ENCODE peak calls at places on chromosomes 6 and 20, in four cellular contexts. One of them, this sample, is unnamed. For H3K27me3, the result is how much of the 10 kb centered on the place peaks cover.

GRCh38 chr6:35415065-35415880 is 36.9 kb upstream of the FANCE start:
- DNase-seq in iPS DF 6.9: no peak
- DNase-seq in sigmoid colon: peak
- DNase-seq in CD4-positive, alpha-beta memory T cell: peak
- DNase-seq in this sample: no peak

GRCh38 chr20:58652606-58653303 is 1.7 kb downstream of the STX16 start:
- DNase-seq in iPS DF 6.9: no peak
- DNase-seq in sigmoid colon: no peak
- DNase-seq in CD4-positive, alpha-beta memory T cell: peak
- DNase-seq in this sample: no peak

GRCh38 chr6:5764401-5764955 is 242.2 kb downstream of the NRN1 start:
- DNase-seq in iPS DF 6.9: no peak
- DNase-seq in sigmoid colon: no peak
- DNase-seq in CD4-positive, alpha-beta memory T cell: no peak
- DNase-seq in this sample: no peak

GRCh38 chr6:143762126-143762525 is 81.0 kb upstream of the LTV1 start:
- DNase-seq in iPS DF 6.9: no peak
- DNase-seq in sigmoid colon: no peak
- DNase-seq in CD4-positive, alpha-beta memory T cell: no peak
- DNase-seq in this sample: no peak

GRCh38 chr6:157240059-157240959 is 83.0 kb downstream of the TMEM242 start:
- DNase-seq in iPS DF 6.9: no peak
- DNase-seq in sigmoid colon: peak
- DNase-seq in CD4-positive, alpha-beta memory T cell: no peak
- DNase-seq in this sample: no peak

GRCh38 chr6:144194293-144194828 is 44.0 kb downstream of the STX11 start:
- DNase-seq in iPS DF 6.9: no peak
- DNase-seq in sigmoid colon: no peak
- DNase-seq in CD4-positive, alpha-beta memory T cell: no peak
- DNase-seq in this sample: no peak

GRCh38 chr20:38046572-38046971 is 13.0 kb downstream of the RPRD1B start:
- DNase-seq in iPS DF 6.9: no peak
- DNase-seq in sigmoid colon: no peak
- DNase-seq in CD4-positive, alpha-beta memory T cell: no peak
- DNase-seq in this sample: no peak

GRCh38 chr6:113362542-113363430 is 494.4 kb upstream of the MARCKS start:
- DNase-seq in iPS DF 6.9: no peak
- DNase-seq in sigmoid colon: no peak
- DNase-seq in CD4-positive, alpha-beta memory T cell: no peak
- DNase-seq in this sample: no peak

GRCh38 chr6:154602296-154602695 is 91.8 kb upstream of the CNKSR3 start:
- DNase-seq in iPS DF 6.9: no peak
- DNase-seq in sigmoid colon: no peak
- DNase-seq in CD4-positive, alpha-beta memory T cell: no peak
- DNase-seq in this sample: no peak

GRCh38 chr6:115001726-115002436 is 659.1 kb upstream of the HS3ST5 start:
- DNase-seq in iPS DF 6.9: no peak
- DNase-seq in sigmoid colon: no peak
- DNase-seq in CD4-positive, alpha-beta memory T cell: no peak
- DNase-seq in this sample: no peak

GRCh38 chr6:97394160-97394748 is 111.2 kb upstream of the MMS22L start:
- DNase-seq in iPS DF 6.9: peak
- DNase-seq in sigmoid colon: no peak
- DNase-seq in CD4-positive, alpha-beta memory T cell: peak
- DNase-seq in this sample: peak

GRCh38 chr6:24851086-24851485 is 52.4 kb upstream of the ARMH2 start:
- DNase-seq in iPS DF 6.9: no peak
- DNase-seq in sigmoid colon: no peak
- DNase-seq in CD4-positive, alpha-beta memory T cell: no peak
- DNase-seq in this sample: no peak

GRCh38 chr6:165834613-165835259 is 171.7 kb upstream of the PDE10A start:
- DNase-seq in iPS DF 6.9: no peak
- DNase-seq in sigmoid colon: peak
- DNase-seq in CD4-positive, alpha-beta memory T cell: no peak
- DNase-seq in this sample: no peak

GRCh38 chr20:25481235-25481917 is 73.9 kb downstream of the GINS1 start:
- DNase-seq in iPS DF 6.9: no peak
- DNase-seq in sigmoid colon: no peak
- DNase-seq in CD4-positive, alpha-beta memory T cell: no peak
- DNase-seq in this sample: no peak

GRCh38 chr20:52624270-52624669 is 347.9 kb upstream of the TSHZ2 start:
- DNase-seq in iPS DF 6.9: no peak
- DNase-seq in sigmoid colon: no peak
- DNase-seq in CD4-positive, alpha-beta memory T cell: no peak
- DNase-seq in this sample: no peak

GRCh38 chr20:24986436-24987015 is 6.0 kb downstream of the APMAP start:
- DNase-seq in iPS DF 6.9: no peak
- DNase-seq in sigmoid colon: peak
- DNase-seq in CD4-positive, alpha-beta memory T cell: no peak
- DNase-seq in this sample: no peak

GRCh38 chr20:41145821-41146620 is 8.7 kb downstream of the PLCG1 start:
- DNase-seq in iPS DF 6.9: no peak
- DNase-seq in sigmoid colon: peak
- DNase-seq in CD4-positive, alpha-beta memory T cell: no peak
- DNase-seq in this sample: no peak

GRCh38 chr6:163485388-163485851 is 70.9 kb downstream of the QKI start:
- DNase-seq in iPS DF 6.9: no peak
- DNase-seq in sigmoid colon: no peak
- DNase-seq in CD4-positive, alpha-beta memory T cell: no peak
- DNase-seq in this sample: no peak

GRCh38 chr20:33673411-33674293 is 576 bp downstream of the NECAB3 start:
- DNase-seq in iPS DF 6.9: no peak
- DNase-seq in sigmoid colon: peak
- DNase-seq in CD4-positive, alpha-beta memory T cell: no peak
- DNase-seq in this sample: no peak

GRCh38 chr6:49342410-49342809 is 120.6 kb downstream of the MMUT start:
- DNase-seq in iPS DF 6.9: peak
- DNase-seq in sigmoid colon: no peak
- DNase-seq in CD4-positive, alpha-beta memory T cell: no peak
- DNase-seq in this sample: no peak

DNA sequence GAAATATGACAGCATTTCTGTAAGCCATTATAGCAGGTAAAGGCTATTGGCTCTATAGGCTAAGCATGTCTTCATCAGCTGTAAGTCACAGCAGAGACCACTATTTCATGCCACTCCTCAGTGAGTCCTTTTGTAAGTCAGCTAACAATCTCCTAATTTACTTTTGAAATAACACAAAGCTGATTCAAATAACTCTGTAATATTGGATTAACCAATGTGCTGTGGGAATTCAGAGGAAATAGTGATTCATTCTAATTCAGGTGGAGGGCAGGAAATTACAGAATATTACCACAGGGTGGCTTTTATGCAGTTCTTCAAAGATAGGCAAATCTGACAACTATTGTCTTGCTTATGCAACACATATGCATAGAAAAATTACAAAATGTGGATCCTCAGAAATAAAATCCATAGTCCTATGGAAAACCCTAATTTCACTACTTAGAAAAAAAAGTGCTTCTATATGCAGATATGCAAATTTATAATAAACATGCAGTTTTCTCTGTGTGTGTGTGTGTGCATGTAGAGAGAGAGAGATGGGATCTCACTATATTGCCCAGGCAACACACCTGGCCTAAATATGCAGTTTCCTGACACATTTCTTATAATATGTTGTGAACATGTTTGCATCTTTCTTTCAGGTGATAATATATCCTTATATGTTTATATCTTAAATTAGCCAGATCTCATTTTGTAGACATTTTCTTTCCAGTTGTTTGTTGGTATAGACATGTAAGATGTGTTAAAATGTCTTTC is 4.8 kb upstream of the SMIM28 start:
- DNase-seq in iPS DF 6.9: no peak
- DNase-seq in sigmoid colon: no peak
- DNase-seq in CD4-positive, alpha-beta memory T cell: peak
- DNase-seq in this sample: no peak
- H3K27me3 ChIP-seq in iPS DF 6.9: under half
- H3K27me3 ChIP-seq in sigmoid colon: under half
- H3K27me3 ChIP-seq in CD4-positive, alpha-beta memory T cell: under half
- H3K27me3 ChIP-seq in this sample: under half

DNA sequence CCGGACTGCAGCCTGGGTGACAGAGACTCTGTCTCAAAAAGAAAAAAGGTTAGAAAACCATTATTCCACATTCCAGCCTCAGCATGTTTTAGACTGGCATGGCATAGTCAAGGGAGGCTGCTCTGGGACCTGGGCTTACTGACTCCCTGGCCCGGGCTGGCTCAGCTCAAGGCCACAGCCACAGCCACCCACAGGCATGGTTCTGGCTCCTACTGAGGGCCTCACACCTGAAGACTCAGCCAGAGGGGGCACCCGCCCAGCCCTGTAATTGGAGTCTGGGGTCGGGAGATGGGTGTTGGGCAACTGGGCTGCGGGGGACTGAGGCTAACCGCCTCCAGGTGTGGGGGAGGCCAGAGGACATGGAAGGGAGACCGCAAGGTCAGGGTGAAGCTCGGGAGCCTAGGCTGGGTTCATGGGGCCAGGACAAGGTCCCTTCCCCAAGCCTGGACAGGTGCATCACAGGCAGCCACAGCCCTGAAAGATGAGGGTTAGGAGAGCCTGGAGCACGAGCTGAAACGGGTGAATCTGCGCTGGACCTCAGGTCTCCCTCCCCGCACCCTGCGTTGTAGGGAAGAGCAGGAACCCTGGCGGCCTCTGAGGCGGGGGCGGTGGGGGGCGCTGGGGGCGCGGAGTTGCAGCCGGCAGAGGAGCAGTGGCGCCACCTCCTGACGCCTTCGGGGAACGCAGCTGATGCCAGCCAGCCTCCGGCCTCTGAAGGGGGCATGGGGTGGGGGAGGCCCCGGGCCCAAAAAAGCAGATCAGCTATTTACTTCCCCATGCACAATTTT is 67.7 kb upstream of the SRSF6 start:
- DNase-seq in iPS DF 6.9: peak
- DNase-seq in sigmoid colon: no peak
- DNase-seq in CD4-positive, alpha-beta memory T cell: no peak
- DNase-seq in this sample: no peak
- H3K27ac ChIP-seq in iPS DF 6.9: no peak
- H3K27ac ChIP-seq in sigmoid colon: no peak
- H3K27ac ChIP-seq in CD4-positive, alpha-beta memory T cell: no peak
- H3K27ac ChIP-seq in this sample: no peak

DNA sequence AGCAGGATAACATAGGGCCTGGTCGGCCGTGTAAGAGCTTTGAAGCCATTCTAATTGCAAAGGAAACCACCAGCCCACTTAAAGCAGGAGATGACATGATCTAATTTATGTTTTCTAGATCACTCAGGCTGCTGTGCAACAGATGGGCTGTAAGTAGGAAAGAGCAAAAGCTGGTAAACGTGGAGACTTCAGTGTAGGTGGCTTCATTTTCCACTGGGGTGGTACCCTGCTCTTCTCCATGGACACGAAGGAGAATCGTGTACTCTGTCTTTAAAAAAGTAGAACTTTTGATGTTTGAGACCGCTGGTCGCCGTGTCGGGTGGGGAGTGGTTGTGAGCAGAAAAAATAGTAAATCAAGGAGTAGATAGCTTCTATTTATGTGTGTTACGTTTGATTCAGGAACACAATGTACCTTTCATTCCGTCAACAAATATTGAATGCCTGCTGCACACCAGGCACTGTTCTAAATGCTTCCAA is 6.4 kb downstream of the CASS4 start:
- DNase-seq in iPS DF 6.9: no peak
- DNase-seq in sigmoid colon: no peak
- DNase-seq in CD4-positive, alpha-beta memory T cell: peak
- DNase-seq in this sample: peak
- H3K27me3 ChIP-seq in iPS DF 6.9: under half
- H3K27me3 ChIP-seq in sigmoid colon: under half
- H3K27me3 ChIP-seq in CD4-positive, alpha-beta memory T cell: under half
- H3K27me3 ChIP-seq in this sample: under half

GRCh38 chr6:166927942-166928643 is 28.3 kb downstream of the RNASET2 start:
- DNase-seq in iPS DF 6.9: no peak
- DNase-seq in sigmoid colon: no peak
- DNase-seq in CD4-positive, alpha-beta memory T cell: no peak
- DNase-seq in this sample: no peak
- H3K27ac ChIP-seq in iPS DF 6.9: no peak
- H3K27ac ChIP-seq in sigmoid colon: no peak
- H3K27ac ChIP-seq in CD4-positive, alpha-beta memory T cell: no peak
- H3K27ac ChIP-seq in this sample: no peak

GRCh38 chr6:125444234-125444949 is 142.6 kb upstream of the HDDC2 start:
- DNase-seq in iPS DF 6.9: no peak
- DNase-seq in sigmoid colon: peak
- DNase-seq in CD4-positive, alpha-beta memory T cell: no peak
- DNase-seq in this sample: no peak
- H3K27me3 ChIP-seq in iPS DF 6.9: under half
- H3K27me3 ChIP-seq in sigmoid colon: under half
- H3K27me3 ChIP-seq in CD4-positive, alpha-beta memory T cell: under half
- H3K27me3 ChIP-seq in this sample: under half

GRCh38 chr6:139655783-139656705 is 281.6 kb upstream of the CITED2 start:
- DNase-seq in iPS DF 6.9: no peak
- DNase-seq in sigmoid colon: no peak
- DNase-seq in CD4-positive, alpha-beta memory T cell: no peak
- DNase-seq in this sample: no peak
- H3K27ac ChIP-seq in iPS DF 6.9: no peak
- H3K27ac ChIP-seq in sigmoid colon: no peak
- H3K27ac ChIP-seq in CD4-positive, alpha-beta memory T cell: no peak
- H3K27ac ChIP-seq in this sample: no peak

DNA sequence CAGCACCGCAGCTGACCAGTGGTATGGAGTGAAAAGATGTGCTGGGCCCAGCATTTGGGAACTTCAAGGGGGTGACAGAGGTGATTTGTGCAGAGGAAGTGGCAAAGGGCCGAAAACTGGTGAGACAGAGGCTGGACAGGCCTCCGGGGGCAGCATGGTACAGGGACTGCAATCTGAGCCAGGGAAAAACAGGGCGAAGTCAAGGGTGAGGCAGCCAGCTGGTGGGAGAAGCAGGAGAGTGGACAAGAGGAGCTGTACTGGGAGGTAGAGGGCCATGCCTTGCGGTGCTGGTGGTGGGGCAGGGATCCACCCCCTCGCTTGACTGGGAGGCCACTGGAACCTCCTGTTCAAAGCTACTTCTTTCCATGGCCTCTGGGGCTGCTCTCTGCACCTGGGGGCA is 7.3 kb upstream of the GFRA4 start:
- DNase-seq in iPS DF 6.9: no peak
- DNase-seq in sigmoid colon: no peak
- DNase-seq in CD4-positive, alpha-beta memory T cell: no peak
- DNase-seq in this sample: no peak
- H3K27me3 ChIP-seq in iPS DF 6.9: under half
- H3K27me3 ChIP-seq in sigmoid colon: under half
- H3K27me3 ChIP-seq in CD4-positive, alpha-beta memory T cell: under half
- H3K27me3 ChIP-seq in this sample: under half

This sample was measured in CD4-positive, alpha-beta T cell.